ENCODE peak calls at places on chromosomes 4 and X, in ten cellular contexts. H, U, P, G, T, K, D, B, F and A are unnamed samples.

GRCh38 chr4:121154103-121154515 is 10.0 kb downstream of the TNIP3 start:
- DNase-seq in D (no peak), T (no peak), P (no peak), K (no peak), G (no peak), F (no peak), U (no peak), B (no peak), H (no peak), A (no peak)

GRCh38 chr4:76206222-76206942 is 7.2 kb downstream of the SCARB2 start:
- DNase-seq in U (no peak), G (no peak), D (peak; percentile 61), T (peak; percentile 66), H (no peak), F (no peak), P (no peak), K (peak; percentile 20), B (no peak), A (no peak)

GRCh38 chr4:165027762-165028402 is 3.9 kb upstream of the TRIM60 start:
- DNase-seq in P (no peak), F (no peak), G (no peak), H (no peak), D (peak; percentile 12), B (no peak), U (no peak), K (peak; percentile 2), T (no peak), A (no peak)

GRCh38 chrX:103464071-103464773 is 55.1 kb downstream of the RAB40A start:
- DNase-seq in D (peak; percentile 69), B (no peak), F (peak; percentile 54), H (peak; percentile 44), G (peak; percentile 31), K (peak; percentile 66), P (no peak), U (no peak), T (peak; percentile 29), A (no peak)

GRCh38 chr4:81491943-81492342 is 20.2 kb upstream of the RASGEF1B start:
- DNase-seq in D (no peak), P (no peak), G (peak; percentile 41), B (no peak), H (no peak), T (no peak), F (no peak), K (no peak), U (no peak), A (no peak)

GRCh38 chr4:32148120-32148666 is 1428.0 kb downstream of the PCDH7 start:
- DNase-seq in F (peak; percentile 23), T (no peak), B (no peak), H (no peak), G (no peak), K (peak; percentile 65), U (no peak), D (peak; percentile 14), P (no peak), A (no peak)

GRCh38 chrX:136220535-136220934 is 30.7 kb downstream of the MAP7D3 start:
- DNase-seq in G (no peak), B (no peak), F (no peak), D (no peak), U (no peak), H (no peak), K (no peak), T (no peak), P (no peak), A (no peak)

GRCh38 chr4:69322055-69322454 is 41.8 kb downstream of the UGT2B28 start:
- DNase-seq in U (no peak), P (no peak), G (no peak), F (no peak), T (no peak), H (no peak), B (no peak), K (peak; percentile 43), D (peak; percentile 7), A (no peak)

GRCh38 chr4:164731827-164732474 is 22.0 kb upstream of the SMIM31 start:
- DNase-seq in B (peak; percentile 31), F (peak; percentile 59), T (peak; percentile 79), K (peak; percentile 52), H (peak; percentile 3), D (peak; percentile 55), P (peak; percentile 19), G (peak; percentile 51), U (no peak), A (peak; percentile 63)

GRCh38 chr4:166498541-166498940 is 625.5 kb downstream of the TLL1 start:
- DNase-seq in D (no peak), B (no peak), P (no peak), U (no peak), K (peak; percentile 18), H (no peak), T (no peak), F (no peak), G (no peak), A (no peak)

GRCh38 chr4:4248036-4248884 is at the start of gene TMEM128:
- DNase-seq in B (peak; percentile 93), F (peak; percentile 96), G (peak; percentile 94), H (peak; percentile 87), U (peak; percentile 95), D (peak; percentile 92), P (peak; percentile 89), K (peak; percentile 95), T (peak; percentile 94), A (peak; percentile 90)
- TF ChIP-seq CTCF in B (no peak), F (peak; percentile 18), G (peak; percentile 23), H (peak; percentile 20), U (no peak), D (no peak), P (peak; percentile 44), K (peak; percentile 20), T (no peak), A (no peak)

GRCh38 chr4:133151681-133152329 is 2.7 kb downstream of the PCDH10 start:
- DNase-seq in H (no peak), P (no peak), T (peak; percentile 69), D (no peak), G (no peak), K (peak; percentile 12), F (peak; percentile 74), B (peak; percentile 24), U (peak; percentile 72), A (no peak)
- H3K4me3 ChIP-seq in H (peak overlapping the region; percentile 54), P (no peak overlapping the region), T (peak overlapping the region; percentile 66), D (no peak overlapping the region), G (no peak overlapping the region), K (peak overlapping the region; percentile 65), F (peak overlapping the region; percentile 57), B (peak overlapping the region; percentile 8), U (peak overlapping the region; percentile 78), A (no peak overlapping the region)

DNA sequence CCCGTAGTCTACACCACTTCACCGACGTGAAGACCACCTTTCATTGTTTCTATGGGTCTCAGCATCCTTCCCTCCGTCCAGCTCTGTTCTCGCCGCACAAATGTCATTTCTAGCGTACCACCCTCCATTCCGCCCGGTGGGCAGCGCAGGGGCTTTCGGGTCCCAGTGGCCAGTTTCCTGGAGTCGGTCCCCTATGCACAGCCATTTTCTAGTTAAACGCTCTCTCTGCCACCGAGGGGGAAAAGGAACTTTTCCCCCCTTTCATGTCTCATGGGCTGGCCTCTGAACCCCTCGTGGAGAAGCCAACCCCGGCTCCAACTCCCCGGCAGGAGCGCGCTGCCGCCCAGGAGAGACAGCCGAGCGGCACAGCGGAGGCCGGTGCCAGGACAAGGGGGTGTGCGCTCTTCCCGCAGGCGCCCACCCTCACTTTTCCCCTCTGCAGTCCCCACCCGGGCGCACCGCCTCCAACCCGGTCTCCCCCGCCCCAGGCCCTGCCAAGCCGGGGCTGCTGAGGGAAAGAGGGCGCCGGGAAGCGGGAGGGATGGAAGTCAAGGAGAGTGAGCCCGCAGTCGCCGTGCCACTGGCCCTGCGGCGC is 682 bp downstream of the APBB2 start:
- DNase-seq in G (peak; percentile 49), D (no peak), U (no peak), K (no peak), H (no peak), P (no peak), F (no peak), B (no peak), T (peak; percentile 24), A (peak; percentile 21)
- TF ChIP-seq CTCF in G (no peak), D (no peak), U (no peak), K (no peak), H (no peak), P (no peak), F (no peak), B (no peak), T (no peak), A (no peak)

GRCh38 chrX:49053223-49054072 is 5.4 kb upstream of the CCDC120 start:
- DNase-seq in G (peak; percentile 66), K (peak; percentile 50), B (peak; percentile 63), D (peak; percentile 28), H (no peak), P (peak; percentile 53), T (peak; percentile 85), U (no peak), F (peak; percentile 92), A (peak; percentile 73)
- H3K4me3 ChIP-seq in G (peak overlapping the region; percentile 68), K (peak overlapping the region; percentile 58), B (peak overlapping the region; percentile 78), D (peak overlapping the region; percentile 30), H (peak overlapping the region; percentile 51), P (peak overlapping the region; percentile 62), T (peak overlapping the region; percentile 48), U (peak overlapping the region; percentile 84), F (peak overlapping the region; percentile 69), A (peak overlapping the region; percentile 69)

DNA sequence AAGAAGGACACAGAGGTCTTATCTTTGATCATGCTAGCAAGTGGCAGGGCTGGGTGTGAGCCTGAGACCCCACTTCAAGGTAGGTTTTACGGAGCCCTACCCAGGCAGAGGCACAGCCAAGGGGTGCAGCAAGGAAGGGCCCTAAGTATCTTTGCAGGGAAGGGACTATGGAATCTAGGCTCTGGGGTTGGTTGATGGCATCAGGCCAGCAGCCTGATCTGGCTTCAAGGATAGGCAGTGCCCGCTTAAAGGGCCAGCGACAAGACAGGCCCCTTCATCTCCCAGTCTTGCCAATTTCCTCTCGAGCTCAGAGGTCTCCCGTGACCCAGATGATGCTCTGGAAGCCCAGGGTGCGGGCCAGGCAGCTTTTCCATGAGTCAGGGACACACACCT is 5.8 kb downstream of the ABLIM2 start:
- DNase-seq in B (no peak), D (no peak), U (no peak), F (no peak), H (no peak), K (no peak), T (no peak), G (no peak), P (no peak), A (no peak)
- TF ChIP-seq CTCF in B (no peak), D (no peak), U (no peak), F (no peak), H (no peak), K (no peak), T (no peak), G (no peak), P (no peak), A (no peak)

GRCh38 chr4:3371038-3371437 is 70.7 kb upstream of the HGFAC start:
- DNase-seq in H (no peak), T (no peak), G (no peak), F (peak; percentile 53), U (peak; percentile 63), B (no peak), K (no peak), P (peak; percentile 7), D (no peak), A (no peak)
- H3K4me3 ChIP-seq in H (peak overlapping the region; percentile 4), T (no peak overlapping the region), G (no peak overlapping the region), F (peak overlapping the region; percentile 17), U (no peak overlapping the region), B (peak overlapping the region; percentile 34), K (no peak overlapping the region), P (no peak overlapping the region), D (no peak overlapping the region), A (no peak overlapping the region)

GRCh38 chr4:155539746-155540145 is 126.9 kb upstream of the GUCY1A1 start:
- DNase-seq in T (no peak), P (no peak), U (no peak), D (peak; percentile 59), F (no peak), K (peak; percentile 33), H (peak; percentile 12), B (no peak), G (no peak), A (no peak)
- TF ChIP-seq CTCF in T (no peak), P (no peak), U (no peak), D (no peak), F (no peak), K (no peak), H (no peak), B (no peak), G (no peak), A (no peak)